ENCODE peak calls at places on chromosomes 16 and 17, in four cellular contexts. S is HepG2, C is right lobe of liver, D is A549. I is an unnamed sample.

GRCh38 chr16:69929480-69929879 is 21.7 kb upstream of the CLEC18A start:
- ATAC-seq in S (no peak), C (no peak), D (no peak), I (no peak)

GRCh38 chr16:74939688-74940087 is 45.2 kb downstream of the WDR59 start:
- ATAC-seq in S (no peak), C (no peak), D (no peak), I (no peak)

GRCh38 chr17:17722081-17722905 is 41.0 kb downstream of the RAI1 start:
- ATAC-seq in S (no peak), C (no peak), D (no peak), I (no peak)

GRCh38 chr17:57113656-57114055 is 28.6 kb downstream of the AKAP1 start:
- ATAC-seq in S (peak; percentile 42), C (peak; percentile 10), D (no peak), I (no peak)

GRCh38 chr16:53358884-53359283 is 75.4 kb upstream of the RBL2 start:
- ATAC-seq in S (no peak), C (no peak), D (no peak), I (no peak)

GRCh38 chr17:61551255-61551742 is 39.7 kb downstream of the NACA2 start:
- ATAC-seq in S (peak; percentile 74), C (peak; percentile 62), D (peak; percentile 87), I (no peak)

GRCh38 chr17:39578272-39578671 is 29.4 kb downstream of the NEUROD2 start:
- ATAC-seq in S (no peak), C (no peak), D (no peak), I (no peak)

GRCh38 chr17:29179232-29180036 is 764 bp downstream of the MYO18A start:
- ATAC-seq in S (peak; percentile 72), C (peak; percentile 76), D (peak; percentile 60), I (no peak)

GRCh38 chr16:86671486-86672214 is 93.3 kb downstream of the FOXL1 start:
- ATAC-seq in S (no peak), C (no peak), D (no peak), I (no peak)

GRCh38 chr17:9676742-9677387 is 31.5 kb downstream of the USP43 start:
- ATAC-seq in S (no peak), C (no peak), D (peak; percentile 96), I (no peak)

GRCh38 chr17:78347453-78347852 is 12.4 kb downstream of the SOCS3 start:
- ATAC-seq in S (no peak), C (no peak), D (no peak), I (no peak)

GRCh38 chr16:2834968-2835367 is 4.9 kb downstream of the ZG16B start:
- ATAC-seq in S (no peak), C (no peak), D (no peak), I (no peak)

GRCh38 chr16:23679274-23679985 is 741 bp downstream of the PLK1 start:
- ATAC-seq in S (peak; percentile 41), C (no peak), D (peak; percentile 57), I (no peak)

GRCh38 chr16:19344980-19345379 is 59.4 kb downstream of the CLEC19A start:
- ATAC-seq in S (no peak), C (no peak), D (no peak), I (no peak)

GRCh38 chr16:22139008-22139407 is 23.3 kb upstream of the SDR42E2 start:
- ATAC-seq in S (peak; percentile 33), C (no peak), D (no peak), I (no peak)

GRCh38 chr17:75731086-75731715 is 9.9 kb downstream of the ITGB4 start:
- ATAC-seq in S (peak; percentile 19), C (no peak), D (no peak), I (no peak)

GRCh38 chr16:15618392-15618791 is 24.6 kb downstream of the MARF1 start:
- ATAC-seq in S (no peak), C (no peak), D (no peak), I (no peak)

GRCh38 chr16:87823146-87823929 is 46.0 kb downstream of the SLC7A5 start:
- ATAC-seq in S (peak; percentile 7), C (no peak), D (peak; percentile 0), I (no peak)

GRCh38 chr17:61815863-61816523 is 47.3 kb downstream of the BRIP1 start:
- ATAC-seq in S (no peak), C (no peak), D (peak; percentile 30), I (no peak)

GRCh38 chr16:4474192-4474961 is at the start of gene NMRAL1:
- ATAC-seq in S (peak; percentile 65), C (peak; percentile 71), D (peak; percentile 73), I (peak; percentile 78)

DNA sequence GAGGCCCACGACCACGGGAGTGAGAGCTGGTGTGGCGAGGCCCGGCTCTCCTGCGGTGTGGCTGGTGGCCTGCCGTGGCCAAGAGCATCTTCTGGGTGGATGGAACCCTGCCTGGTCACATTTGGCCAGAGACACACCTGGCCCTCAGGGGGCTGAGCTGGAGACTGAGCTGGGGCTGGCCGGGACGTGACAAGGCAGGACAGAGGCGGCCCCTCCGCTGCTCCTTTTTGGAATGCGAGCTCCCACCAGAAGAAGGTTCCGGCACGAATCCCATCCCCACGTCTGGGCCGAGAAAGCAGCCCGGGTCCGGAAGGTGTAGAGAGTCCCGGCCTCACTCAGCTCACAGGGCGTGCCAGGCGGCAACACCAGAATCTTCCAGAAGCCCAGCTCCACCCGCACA is 26.0 kb upstream of the CHMP6 start:
- ATAC-seq in S (no peak), C (no peak), D (no peak), I (no peak)
- H3K4me1 ChIP-seq in S (peaks cover 28% of the 10 kb centered on the region), C (no peaks in the 10 kb centered on the region), D (no peaks in the 10 kb centered on the region), I (peaks cover 58% of the 10 kb centered on the region)

GRCh38 chr17:8153550-8153956 is 1.3 kb upstream of the PER1 start:
- ATAC-seq in S (peak; percentile 56), C (peak; percentile 30), D (peak; percentile 21), I (no peak)
- TF ChIP-seq POLR2A in S (no peak), C (peak; percentile 65), D (no peak), I (peak; percentile 55)

GRCh38 chr16:88881675-88882357 is 15.4 kb upstream of the PABPN1L start:
- ATAC-seq in S (no peak), C (no peak), D (no peak), I (no peak)
- H3K4me1 ChIP-seq in S (peaks cover 24% of the 10 kb centered on the region), C (no peaks in the 10 kb centered on the region), D (peaks cover 7% of the 10 kb centered on the region), I (no peaks in the 10 kb centered on the region)

GRCh38 chr17:69900101-69900500 is 174.9 kb upstream of the KCNJ16 start:
- ATAC-seq in S (no peak), C (no peak), D (no peak), I (no peak)

GRCh38 chr17:69900829-69901228 is 174.2 kb upstream of the KCNJ16 start:
- ATAC-seq in S (no peak), C (no peak), D (no peak), I (no peak)

GRCh38 chr17:69898606-69899005 is 176.4 kb upstream of the KCNJ16 start:
- ATAC-seq in S (no peak), C (no peak), D (no peak), I (no peak)
- TF ChIP-seq POLR2A in S (no peak), C (no peak), D (no peak), I (no peak)

GRCh38 chr16:85529489-85530369 is 83.4 kb upstream of the GSE1 start:
- ATAC-seq in S (peak; percentile 25), C (peak; percentile 5), D (peak; percentile 49), I (no peak)
- H3K4me1 ChIP-seq in S (peaks cover 99% of the 10 kb centered on the region), C (no peaks in the 10 kb centered on the region), D (peaks cover 11% of the 10 kb centered on the region), I (peaks cover 3% of the 10 kb centered on the region)

GRCh38 chr16:30371248-30371816 is 1.0 kb upstream of the TBC1D10B start:
- ATAC-seq in S (no peak), C (no peak), D (no peak), I (no peak)
- TF ChIP-seq POLR2A in S (no peak), C (no peak), D (no peak), I (no peak)